ENCODE peak calls at places on chromosomes 4 and X, in ten cellular contexts. E is substantia nigra; Q is fibroblast of lung; Z is lower leg skin; A is activated naive CD4-positive, alpha-beta T cell treated with anti-CD3 and anti-CD28 coated beads for 36 hours; K is NCI-H1092 treated with DMSO at 0.1 percent for 48 hours; O is adipocyte; F is ELF-1; R is stimulated activated CD4-positive, alpha-beta T cell treated with anti-CD3 and anti-CD28 coated beads, Interleukin-2, amount 100 ng/mL, for 24 hours; Y is dorsolateral prefrontal cortex. D is an unnamed sample.

GRCh38 chr4:120927758-120928409 is 5.4 kb upstream of the PRDM5 start:
- DNase-seq in F (no peak), R (no peak), Q (no peak), K (no peak), Z (no peak), Y (no peak), A (no peak), O (no peak), E (no peak), D (no peak)

GRCh38 chr4:178333355-178333754 is 891.1 kb upstream of the AGA start:
- DNase-seq in K (no peak), E (no peak), O (no peak), Q (no peak), Z (no peak), R (no peak), A (no peak), Y (no peak), F (no peak), D (no peak)

GRCh38 chr4:85681194-85681803 is 206.3 kb downstream of the ARHGAP24 start:
- DNase-seq in Y (no peak), A (no peak), R (no peak), E (peak; percentile 2), F (no peak), Q (peak; percentile 99), Z (peak; percentile 73), K (no peak), O (peak; percentile 96), D (no peak)

GRCh38 chr4:177442623-177443155 is 452 bp upstream of the AGA start:
- DNase-seq in Y (no peak), E (no peak), A (peak; percentile 11), F (no peak), O (peak; percentile 23), Z (no peak), R (peak; percentile 21), Q (no peak), K (peak; percentile 65), D (no peak)

GRCh38 chr4:143406523-143406922 is 69.8 kb downstream of the GAB1 start:
- DNase-seq in R (no peak), Q (peak; percentile 96), A (peak; percentile 9), O (no peak), F (no peak), Z (peak; percentile 68), Y (no peak), K (no peak), E (no peak), D (no peak)

GRCh38 chr4:151957163-151957562 is 196.4 kb upstream of the GATB start:
- DNase-seq in F (peak; percentile 96), O (peak; percentile 8), E (no peak), Z (no peak), Y (no peak), K (no peak), R (no peak), Q (no peak), A (no peak), D (no peak)

GRCh38 chr4:145907827-145908226 is 30.8 kb downstream of the ZNF827 start:
- DNase-seq in O (peak; percentile 53), R (no peak), K (no peak), Z (no peak), F (no peak), Q (no peak), Y (no peak), A (no peak), E (no peak), D (no peak)

GRCh38 chrX:130159776-130160175 is 5.9 kb downstream of the AIFM1 start:
- DNase-seq in Q (no peak), R (no peak), Y (no peak), O (no peak), K (no peak), E (no peak), Z (no peak), F (no peak), A (no peak), D (no peak)

GRCh38 chr4:4887426-4887825 is 28.0 kb downstream of the MSX1 start:
- DNase-seq in Q (no peak), K (no peak), Z (no peak), Y (no peak), A (no peak), O (no peak), F (no peak), R (no peak), E (no peak), D (no peak)

GRCh38 chr4:14111730-14112171 is 484.2 kb upstream of the BOD1L1 start:
- DNase-seq in E (no peak), Y (no peak), F (no peak), A (no peak), Q (peak; percentile 11), R (no peak), Z (no peak), K (no peak), O (peak; percentile 83), D (no peak)

GRCh38 chr4:77581724-77582123 is 23.9 kb upstream of the CXCL13 start:
- DNase-seq in O (peak; percentile 37), Q (peak; percentile 24), F (no peak), A (no peak), Y (no peak), K (no peak), Z (no peak), R (no peak), E (no peak), D (no peak)

GRCh38 chr4:57426779-57427395 is 316.7 kb upstream of the IGFBP7 start:
- DNase-seq in K (peak; percentile 66), A (peak; percentile 63), Q (peak; percentile 71), Y (peak; percentile 69), O (peak; percentile 87), R (peak; percentile 22), F (peak; percentile 83), E (peak; percentile 14), Z (no peak), D (no peak)

GRCh38 chr4:146661368-146661767 is 22.7 kb downstream of the POU4F2 start:
- DNase-seq in O (no peak), K (no peak), Q (no peak), A (no peak), R (no peak), E (no peak), F (no peak), Z (no peak), Y (no peak), D (no peak)

GRCh38 chr4:132859929-132860328 is 289.2 kb upstream of the PCDH10 start:
- DNase-seq in R (no peak), O (no peak), Y (no peak), Z (no peak), A (no peak), F (no peak), Q (no peak), E (no peak), K (no peak), D (no peak)